ENCODE peak calls at places on chromosomes 7 and 10, in nine cellular contexts. B is PC-9; D is SJSA1; L is CD8-positive, alpha-beta T cell; Q is A549; W is adrenal gland; O is aorta; Z is Panc1; A is neural progenitor cell. J is an unnamed sample. For H3K4me1, the result is how much of the 10 kb centered on the place peaks cover.

GRCh38 chr10:132494831-132495230 is 42.8 kb upstream of the INPP5A start:
- DNase-seq in B (no peak), A (no peak), L (no peak), D (no peak), W (no peak), Z (no peak), Q (no peak), O (no peak), J (no peak)

GRCh38 chr7:115728518-115728917 is 302.0 kb downstream of the TFEC start:
- DNase-seq in Z (no peak), Q (no peak), A (peak), D (no peak), W (no peak), L (no peak), B (no peak), O (no peak), J (no peak)

GRCh38 chr10:27770181-27770580 is 24.6 kb upstream of the MKX start:
- DNase-seq in A (no peak), W (no peak), B (no peak), Q (no peak), Z (no peak), O (no peak), D (no peak), L (no peak), J (no peak)

GRCh38 chr10:131876543-131876942 is 24.3 kb upstream of the PPP2R2D start:
- DNase-seq in A (no peak), O (no peak), Q (no peak), W (no peak), D (no peak), B (no peak), Z (no peak), L (no peak), J (no peak)

GRCh38 chr7:47262881-47263280 is 319.0 kb downstream of the TNS3 start:
- DNase-seq in Q (no peak), W (no peak), Z (no peak), D (no peak), B (no peak), L (no peak), O (no peak), A (no peak), J (no peak)

GRCh38 chr7:45937301-45937700 is 16.2 kb upstream of the IGFBP3 start:
- DNase-seq in Z (no peak), Q (no peak), B (no peak), A (no peak), D (no peak), O (no peak), L (no peak), W (no peak), J (no peak)

GRCh38 chr7:45421826-45422225 is 152.3 kb upstream of the ADCY1 start:
- DNase-seq in W (no peak), Z (no peak), A (no peak), L (no peak), O (no peak), D (no peak), Q (no peak), B (no peak), J (no peak)

GRCh38 chr7:131034166-131034881 is 293.4 kb upstream of the MKLN1 start:
- DNase-seq in B (no peak), A (no peak), Q (no peak), L (no peak), O (no peak), W (peak), D (no peak), Z (no peak), J (no peak)

GRCh38 chr7:142587578-142588191 is 161.6 kb upstream of the PRSS1 start:
- DNase-seq in A (peak), L (no peak), W (peak), O (no peak), Z (no peak), Q (peak), D (peak), B (peak), J (no peak)

GRCh38 chr10:125343118-125343752 is 182.9 kb upstream of the CTBP2 start:
- DNase-seq in B (no peak), A (peak), D (peak), Z (peak), W (no peak), L (no peak), O (no peak), Q (peak), J (no peak)

GRCh38 chr10:48494073-48494472 is 110.8 kb downstream of the ARHGAP22 start:
- DNase-seq in W (no peak), L (no peak), A (no peak), Z (no peak), O (no peak), B (no peak), Q (no peak), D (no peak), J (no peak)

DNA sequence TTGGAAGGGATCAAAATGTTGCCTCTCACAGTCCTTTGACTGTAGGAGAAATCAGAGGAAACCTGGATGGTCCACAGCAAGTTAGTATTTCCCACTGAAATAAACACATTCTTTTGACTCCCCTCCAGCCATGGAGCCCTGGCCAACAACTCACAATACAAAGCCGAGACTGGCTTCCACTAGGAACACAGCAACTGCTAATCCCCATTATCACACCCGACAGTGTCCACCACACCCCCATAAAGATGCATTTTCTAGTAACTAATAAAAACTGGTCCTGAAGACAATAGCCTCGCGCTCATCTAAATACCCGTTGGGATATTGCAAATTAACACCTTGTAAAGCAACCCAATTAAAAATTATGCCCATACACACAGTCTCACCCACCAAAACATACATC is 768 bp upstream of the MACROH2A2 start:
- DNase-seq in A (peak), Q (no peak), W (no peak), Z (no peak), O (no peak), D (no peak), L (no peak), B (no peak), J (no peak)
- H3K4me3 ChIP-seq in A (peak), Q (peak), W (no peak), Z (peak), O (no peak), D (peak), L (no peak), B (no peak), J (peak)

DNA sequence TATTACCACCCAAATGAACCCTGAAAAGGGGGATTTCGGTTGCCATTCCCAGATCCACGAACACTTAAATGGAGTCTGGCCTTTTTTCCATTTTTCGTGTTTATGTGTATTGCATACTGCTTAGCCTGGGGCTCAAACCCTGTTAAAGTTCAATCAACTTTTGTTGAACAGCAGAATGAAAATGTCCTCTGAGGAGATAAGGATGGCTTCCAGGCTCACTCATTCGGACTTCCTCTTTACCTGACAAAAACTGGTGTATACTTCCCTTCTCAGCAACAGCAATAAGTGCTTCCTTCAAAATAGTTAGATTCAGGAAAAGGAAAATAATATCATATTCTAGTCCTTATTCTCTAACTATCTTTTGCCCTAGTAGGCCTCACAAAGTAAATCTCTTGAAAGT is 61.1 kb upstream of the ARID5B start:
- DNase-seq in A (no peak), Q (no peak), B (no peak), Z (no peak), D (no peak), W (no peak), L (no peak), O (no peak), J (no peak)
- H3K4me1 ChIP-seq in A (under half), Q (under half), B (half or more), Z (under half), D (half or more), W (under half), L (under half), O (under half), J (under half)

GRCh38 chr7:101198476-101198875 is 2.4 kb downstream of the MOGAT3 start:
- DNase-seq in D (no peak), A (no peak), L (no peak), Q (no peak), Z (no peak), W (no peak), B (no peak), O (no peak), J (no peak)
- H3K4me3 ChIP-seq in D (no peak), A (no peak), L (no peak), Q (no peak), Z (no peak), W (no peak), B (no peak), O (no peak), J (no peak)

DNA sequence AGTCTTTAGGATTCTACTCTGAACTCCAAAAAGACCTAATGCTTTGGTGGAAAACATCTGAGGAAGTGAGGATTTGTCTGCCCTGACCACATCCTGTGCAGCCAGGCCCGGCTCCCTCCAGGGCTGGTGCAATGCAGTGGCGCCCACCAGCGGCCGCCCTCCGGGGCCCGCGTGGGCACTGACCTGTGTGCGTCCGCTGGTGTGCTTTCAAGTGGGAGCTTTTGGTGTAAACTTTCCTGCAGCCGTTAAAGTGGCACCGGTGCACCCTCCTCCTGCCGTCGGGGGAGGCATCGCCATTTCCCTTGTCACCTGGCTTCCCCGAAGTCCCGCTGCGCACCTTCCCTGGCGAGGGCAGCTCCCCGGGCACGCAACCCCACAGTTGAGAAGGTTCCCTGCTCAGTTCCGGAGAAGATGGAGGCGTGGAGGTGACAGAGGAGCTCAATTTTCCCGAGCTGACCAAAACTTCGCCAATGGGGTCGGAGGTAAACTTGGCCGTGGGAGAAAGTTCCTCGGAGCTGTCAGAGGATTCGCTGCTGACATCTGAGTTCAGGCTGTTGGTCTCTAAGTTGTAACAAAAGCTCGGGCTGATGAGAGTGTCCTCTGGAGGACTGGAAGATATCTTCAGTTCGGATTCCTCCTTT is 3.4 kb downstream of the KLF6 start:
- DNase-seq in Q (no peak), D (peak), A (no peak), Z (no peak), B (no peak), O (peak), W (no peak), L (no peak), J (peak)
- H3K4me1 ChIP-seq in Q (half or more), D (half or more), A (under half), Z (under half), B (half or more), O (under half), W (half or more), L (half or more), J (half or more)

DNA sequence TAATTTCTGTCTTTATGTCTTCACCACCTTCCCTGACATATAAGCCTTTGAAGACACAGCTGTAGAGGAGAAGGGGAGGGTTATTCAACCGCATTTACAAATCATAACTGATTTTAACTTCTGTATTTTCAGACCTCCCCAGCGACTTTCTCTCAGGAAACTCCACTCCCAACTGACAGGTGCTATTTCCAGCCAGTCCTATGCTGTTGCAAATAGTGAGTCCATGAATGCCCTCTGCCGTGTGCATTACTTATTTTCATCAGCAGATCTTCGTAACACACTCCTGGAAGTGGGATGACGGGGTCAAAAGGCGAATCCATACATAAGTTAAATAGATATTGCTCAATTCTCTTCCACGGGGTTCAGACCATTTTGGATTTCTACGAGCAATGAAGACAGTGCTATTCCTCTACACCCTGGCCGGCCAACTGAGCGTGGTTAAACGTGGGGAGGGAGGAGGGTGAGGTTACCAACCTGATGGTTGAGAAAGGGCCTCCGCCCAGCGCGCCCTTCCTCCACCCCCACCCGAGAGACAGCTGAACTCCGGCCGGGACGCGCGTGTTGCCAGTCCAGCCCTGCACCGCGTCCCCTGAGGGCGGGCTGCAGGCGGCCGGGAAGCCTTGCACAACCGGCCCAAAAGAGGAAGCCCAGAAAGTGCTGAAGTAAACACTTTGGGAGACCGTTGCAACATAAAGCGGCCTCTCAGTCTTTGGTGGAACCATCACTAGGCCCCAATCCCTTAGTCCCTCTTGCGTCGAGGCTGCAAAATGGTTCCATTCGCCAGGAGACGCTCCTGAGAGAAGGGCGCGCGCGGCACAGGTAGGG is at the start of gene APBB1IP:
- DNase-seq in L (peak), O (peak), D (no peak), W (peak), Z (no peak), Q (no peak), A (peak), B (no peak), J (peak)
- H3K4me3 ChIP-seq in L (peak), O (no peak), D (no peak), W (no peak), Z (no peak), Q (peak), A (peak), B (no peak), J (peak)

DNA sequence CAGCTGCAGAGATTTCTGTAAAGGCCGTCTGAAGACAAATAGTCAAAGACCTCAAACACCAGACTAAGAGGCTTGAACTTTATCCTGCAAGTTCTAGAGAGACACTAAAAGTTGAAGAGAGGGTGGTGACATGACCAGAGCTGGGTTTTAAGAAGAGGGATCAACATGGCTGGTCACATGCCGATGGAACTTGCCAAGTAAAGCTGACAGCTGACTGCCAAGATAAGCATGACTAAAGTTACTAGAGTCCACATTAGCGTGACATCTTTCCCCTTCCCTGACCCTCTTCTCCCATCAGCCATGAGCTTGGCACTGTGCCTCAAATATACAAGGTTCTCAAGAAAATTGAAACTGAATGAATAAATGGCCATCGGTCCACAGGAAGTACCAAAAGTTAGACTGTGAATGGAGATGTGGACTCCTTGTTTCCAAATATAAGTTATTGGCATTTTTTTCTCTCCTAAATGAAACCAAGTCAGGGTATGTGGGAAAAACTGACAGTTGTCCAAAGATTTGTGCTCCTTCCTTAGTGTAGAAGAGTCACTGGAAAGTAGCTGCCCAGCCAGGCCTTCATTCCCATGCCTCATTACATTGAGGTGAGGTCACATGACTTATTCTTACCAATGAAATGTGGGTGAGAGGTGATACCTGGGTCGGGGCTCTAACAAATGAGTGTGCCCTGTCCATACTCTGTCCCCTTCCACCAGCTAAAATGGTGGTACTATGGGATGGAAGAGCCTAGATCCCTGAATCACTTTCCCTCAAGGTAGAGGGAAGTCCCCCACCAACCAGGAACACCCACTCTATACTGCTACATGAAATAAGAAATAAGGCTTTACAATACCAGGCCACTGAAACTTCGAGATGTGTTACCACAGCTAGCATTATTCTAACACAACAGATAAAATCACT is 24.4 kb downstream of the XPNPEP1 start:
- DNase-seq in Z (no peak), L (no peak), Q (no peak), B (no peak), O (no peak), A (no peak), D (no peak), W (peak), J (peak)
- H3K4me1 ChIP-seq in Z (under half), L (under half), Q (under half), B (under half), O (under half), A (under half), D (under half), W (half or more), J (half or more)

J was measured in left ventricle myocardium inferior.